ENCODE peak calls at places on chromosomes 13 and 19, in six cellular contexts. K, O, C, U, Z and X are unnamed samples.

GRCh38 chr13:99746857-99747710 is 224.5 kb downstream of the ZIC5 start:
- DNase-seq in K (no peak), O (no peak), C (no peak), U (no peak), Z (no peak), X (no peak)

GRCh38 chr13:44393391-44393790 is 19.8 kb downstream of the SERP2 start:
- DNase-seq in K (peak), O (peak), C (no peak), U (no peak), Z (no peak), X (peak)

GRCh38 chr13:106491928-106492327 is 43.5 kb downstream of the EFNB2 start:
- DNase-seq in K (no peak), O (no peak), C (no peak), U (no peak), Z (no peak), X (no peak)

GRCh38 chr19:5621311-5621944 is 1.1 kb downstream of the SAFB2 start:
- DNase-seq in K (no peak), O (peak), C (no peak), U (peak), Z (no peak), X (no peak)

GRCh38 chr13:105634059-105634458 is 901.4 kb downstream of the EFNB2 start:
- DNase-seq in K (no peak), O (no peak), C (no peak), U (peak), Z (no peak), X (no peak)

GRCh38 chr13:94169783-94170513 is 309.5 kb downstream of the DCT start:
- DNase-seq in K (peak), O (no peak), C (no peak), U (peak), Z (no peak), X (no peak)

GRCh38 chr13:46523972-46524737 is 28.8 kb upstream of the LRCH1 start:
- DNase-seq in K (no peak), O (no peak), C (no peak), U (peak), Z (no peak), X (no peak)

GRCh38 chr13:43269037-43269476 is 245.7 kb downstream of the DNAJC15 start:
- DNase-seq in K (peak), O (peak), C (peak), U (peak), Z (no peak), X (peak)

GRCh38 chr19:22519152-22519551 is 97.0 kb upstream of the ZNF98 start:
- DNase-seq in K (no peak), O (no peak), C (no peak), U (no peak), Z (no peak), X (no peak)

GRCh38 chr19:39943586-39943985 is 9.2 kb upstream of the FCGBP start:
- DNase-seq in K (no peak), O (peak), C (no peak), U (no peak), Z (no peak), X (peak)

GRCh38 chr19:35229601-35230000 is 1.1 kb upstream of the FAM187B start:
- DNase-seq in K (no peak), O (no peak), C (no peak), U (no peak), Z (no peak), X (no peak)

GRCh38 chr13:45136741-45137500 is 16.6 kb downstream of the GTF2F2 start:
- DNase-seq in K (no peak), O (no peak), C (no peak), U (no peak), Z (no peak), X (no peak)

GRCh38 chr13:99686157-99686572 is 184.9 kb downstream of the TM9SF2 start:
- DNase-seq in K (peak), O (no peak), C (no peak), U (peak), Z (no peak), X (peak)

GRCh38 chr19:35692010-35692409 is 12.3 kb upstream of the ZBTB32 start:
- DNase-seq in K (no peak), O (no peak), C (no peak), U (no peak), Z (no peak), X (no peak)

GRCh38 chr19:40633207-40633606 is 32.0 kb downstream of the LTBP4 start:
- DNase-seq in K (peak), O (no peak), C (peak), U (peak), Z (no peak), X (no peak)

GRCh38 chr13:27704681-27705080 is 83.0 kb downstream of the POLR1D start:
- DNase-seq in K (no peak), O (no peak), C (no peak), U (no peak), Z (no peak), X (no peak)

GRCh38 chr19:19064098-19064722 is 416 bp downstream of the SLC25A42 start:
- DNase-seq in K (no peak), O (no peak), C (no peak), U (no peak), Z (no peak), X (peak)

GRCh38 chr13:53310786-53311185 is 282.2 kb downstream of the OLFM4 start:
- DNase-seq in K (no peak), O (no peak), C (no peak), U (no peak), Z (no peak), X (no peak)

GRCh38 chr13:83340170-83340569 is 542.1 kb downstream of the SLITRK1 start:
- DNase-seq in K (no peak), O (no peak), C (no peak), U (no peak), Z (no peak), X (no peak)
- TF ChIP-seq CTCF in K (no peak), O (no peak), C (no peak), U (no peak), Z (no peak), X (no peak)

GRCh38 chr13:30995331-30995730 is 62.9 kb downstream of the TEX26 start:
- DNase-seq in K (no peak), O (no peak), C (no peak), U (no peak), Z (no peak), X (no peak)

GRCh38 chr13:30997697-30998547 is 65.5 kb downstream of the TEX26 start:
- DNase-seq in K (no peak), O (no peak), C (no peak), U (no peak), Z (no peak), X (no peak)

GRCh38 chr13:30991922-30992321 is 59.5 kb downstream of the TEX26 start:
- DNase-seq in K (no peak), O (no peak), C (no peak), U (no peak), Z (no peak), X (no peak)
- TF ChIP-seq CTCF in K (no peak), O (no peak), C (no peak), U (no peak), Z (no peak), X (no peak)

GRCh38 chr19:7607874-7608560 is 12.4 kb downstream of the CAMSAP3 start:
- DNase-seq in K (no peak), O (no peak), C (no peak), U (no peak), Z (no peak), X (no peak)

GRCh38 chr19:7603919-7604318 is 8.3 kb downstream of the CAMSAP3 start:
- DNase-seq in K (no peak), O (no peak), C (no peak), U (no peak), Z (no peak), X (no peak)

GRCh38 chr19:7606289-7606688 is 10.6 kb downstream of the CAMSAP3 start:
- DNase-seq in K (no peak), O (no peak), C (no peak), U (no peak), Z (no peak), X (no peak)

GRCh38 chr19:7607212-7607873 is 11.7 kb downstream of the CAMSAP3 start:
- DNase-seq in K (no peak), O (no peak), C (no peak), U (no peak), Z (no peak), X (no peak)

DNA sequence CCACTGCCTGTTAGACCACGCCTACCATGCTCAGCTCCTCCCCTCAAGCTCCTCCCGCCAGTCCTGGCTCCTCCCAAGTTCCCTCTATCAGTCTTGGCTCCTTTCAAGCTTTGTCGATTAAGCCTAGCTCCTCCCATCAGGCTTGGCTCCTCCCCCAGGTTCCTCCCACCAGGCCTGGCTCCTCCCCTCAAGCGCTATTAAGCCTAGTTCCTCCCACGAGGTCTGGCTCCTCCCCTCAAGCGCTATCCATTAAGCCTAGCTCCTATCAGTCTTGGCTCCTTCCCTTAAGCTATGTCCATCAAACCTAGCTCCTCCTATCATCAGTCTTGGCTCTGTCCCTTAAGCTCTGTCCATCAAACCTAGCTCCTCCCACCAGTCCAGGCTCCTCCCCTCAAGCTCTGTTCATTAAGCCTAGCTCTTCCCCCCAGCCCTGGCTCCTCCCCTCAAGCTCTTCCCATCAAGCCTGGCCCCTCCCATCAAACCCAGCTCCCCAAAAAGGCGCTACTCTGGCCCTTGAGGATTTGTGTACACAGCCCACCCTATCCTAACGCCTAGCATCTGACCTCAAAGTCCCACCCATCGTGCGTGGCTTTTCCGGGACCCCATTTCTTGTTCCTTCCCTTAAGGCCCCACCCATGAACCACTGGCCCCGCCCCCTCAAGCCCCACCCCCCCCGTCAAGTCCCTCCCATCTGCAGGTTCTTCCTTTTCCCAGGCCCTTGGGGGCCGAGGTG is 10.0 kb downstream of the CAMSAP3 start:
- DNase-seq in K (no peak), O (no peak), C (no peak), U (peak), Z (no peak), X (no peak)
- TF ChIP-seq CTCF in K (no peak), O (no peak), C (no peak), U (no peak), Z (no peak), X (no peak)

GRCh38 chr13:104318121-104318520 is 1251.9 kb upstream of the SLC10A2 start:
- DNase-seq in K (peak), O (no peak), C (no peak), U (peak), Z (no peak), X (no peak)
- TF ChIP-seq CTCF in K (peak), O (no peak), C (peak), U (peak), Z (no peak), X (no peak)

GRCh38 chr19:50739841-50740426 is 16.8 kb downstream of the CLEC11A start:
- DNase-seq in K (no peak), O (no peak), C (no peak), U (no peak), Z (no peak), X (no peak)
- TF ChIP-seq CTCF in K (no peak), O (no peak), C (no peak), U (no peak), Z (no peak), X (no peak)

DNA sequence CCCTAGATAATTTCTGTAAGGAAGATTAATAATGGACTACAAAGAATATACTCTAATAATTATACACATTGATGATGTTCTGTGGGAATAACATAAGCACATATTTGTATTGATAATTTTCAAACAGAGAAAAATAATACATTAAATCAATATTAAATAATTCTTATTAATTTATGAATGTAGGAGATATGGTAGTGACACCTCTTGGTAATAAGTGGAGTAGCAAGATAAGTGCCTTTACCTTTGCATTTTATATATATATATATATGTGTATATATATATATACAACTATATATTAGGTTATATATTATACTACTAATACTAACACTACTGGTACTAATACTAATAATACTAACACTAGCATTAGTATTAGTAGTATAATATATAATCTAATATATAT is 905.8 kb downstream of the SLITRK1 start:
- DNase-seq in K (no peak), O (no peak), C (no peak), U (peak), Z (no peak), X (no peak)
- TF ChIP-seq CTCF in K (peak), O (no peak), C (no peak), U (no peak), Z (no peak), X (no peak)

GRCh38 chr19:3073931-3074595 is 11.8 kb upstream of the TLE5 start:
- DNase-seq in K (no peak), O (no peak), C (no peak), U (peak), Z (no peak), X (no peak)
- TF ChIP-seq CTCF in K (peak), O (no peak), C (peak), U (peak), Z (no peak), X (no peak)